ENCODE peak calls at places on chromosomes 1 and 21, in five cellular contexts. P, T, W, A and H are unnamed samples.

GRCh38 chr1:109247401-109248365 is 1.7 kb upstream of the CELSR2 start:
- DNase-seq in P (no peak), T (no peak), W (no peak), A (no peak), H (no peak)

GRCh38 chr1:179812501-179813292 is 64.9 kb downstream of the TOR1AIP2 start:
- DNase-seq in P (no peak), T (no peak), W (peak; percentile 19), A (no peak), H (no peak)

GRCh38 chr1:59971464-59971911 is 44.9 kb upstream of the CYP2J2 start:
- DNase-seq in P (peak; percentile 70), T (peak; percentile 65), W (peak; percentile 34), A (no peak), H (peak; percentile 57)

GRCh38 chr1:63004868-63005267 is 220.9 kb downstream of the ATG4C start:
- DNase-seq in P (no peak), T (peak; percentile 52), W (no peak), A (no peak), H (no peak)

GRCh38 chr1:47487332-47487731 is 49.5 kb downstream of the FOXD2 start:
- DNase-seq in P (no peak), T (no peak), W (no peak), A (no peak), H (no peak)

GRCh38 chr1:56527548-56528302 is 51.6 kb downstream of the PLPP3 start:
- DNase-seq in P (no peak), T (peak; percentile 38), W (no peak), A (no peak), H (no peak)

GRCh38 chr1:243917863-243918565 is 68.0 kb upstream of the AKT3 start:
- DNase-seq in P (no peak), T (peak; percentile 21), W (peak; percentile 48), A (no peak), H (peak; percentile 71)

GRCh38 chr1:44945992-44946391 is 40.4 kb downstream of the EIF2B3 start:
- DNase-seq in P (no peak), T (no peak), W (no peak), A (no peak), H (no peak)

GRCh38 chr21:41365377-41366107 is 3.7 kb downstream of the MX2 start:
- DNase-seq in P (no peak), T (no peak), W (no peak), A (no peak), H (no peak)

GRCh38 chr1:154773551-154773950 is 96.5 kb downstream of the KCNN3 start:
- DNase-seq in P (no peak), T (no peak), W (no peak), A (no peak), H (no peak)

GRCh38 chr1:43358121-43358745 is 548 bp upstream of the CDC20 start:
- DNase-seq in P (no peak), T (peak; percentile 89), W (peak; percentile 37), A (no peak), H (peak; percentile 51)

GRCh38 chr1:35769188-35769758 is 505 bp downstream of the CLSPN start:
- DNase-seq in P (peak; percentile 87), T (peak; percentile 97), W (peak; percentile 75), A (peak; percentile 73), H (peak; percentile 90)

GRCh38 chr1:247407180-247407616 is 8.8 kb upstream of the NLRP3 start:
- DNase-seq in P (no peak), T (no peak), W (no peak), A (no peak), H (no peak)

GRCh38 chr1:247406014-247406656 is 9.8 kb upstream of the NLRP3 start:
- DNase-seq in P (no peak), T (no peak), W (no peak), A (no peak), H (no peak)

GRCh38 chr1:247402099-247402706 is 13.8 kb upstream of the NLRP3 start:
- DNase-seq in P (no peak), T (no peak), W (no peak), A (no peak), H (no peak)

GRCh38 chr1:247400685-247401084 is 15.3 kb upstream of the NLRP3 start:
- DNase-seq in P (no peak), T (peak; percentile 33), W (no peak), A (no peak), H (no peak)

DNA sequence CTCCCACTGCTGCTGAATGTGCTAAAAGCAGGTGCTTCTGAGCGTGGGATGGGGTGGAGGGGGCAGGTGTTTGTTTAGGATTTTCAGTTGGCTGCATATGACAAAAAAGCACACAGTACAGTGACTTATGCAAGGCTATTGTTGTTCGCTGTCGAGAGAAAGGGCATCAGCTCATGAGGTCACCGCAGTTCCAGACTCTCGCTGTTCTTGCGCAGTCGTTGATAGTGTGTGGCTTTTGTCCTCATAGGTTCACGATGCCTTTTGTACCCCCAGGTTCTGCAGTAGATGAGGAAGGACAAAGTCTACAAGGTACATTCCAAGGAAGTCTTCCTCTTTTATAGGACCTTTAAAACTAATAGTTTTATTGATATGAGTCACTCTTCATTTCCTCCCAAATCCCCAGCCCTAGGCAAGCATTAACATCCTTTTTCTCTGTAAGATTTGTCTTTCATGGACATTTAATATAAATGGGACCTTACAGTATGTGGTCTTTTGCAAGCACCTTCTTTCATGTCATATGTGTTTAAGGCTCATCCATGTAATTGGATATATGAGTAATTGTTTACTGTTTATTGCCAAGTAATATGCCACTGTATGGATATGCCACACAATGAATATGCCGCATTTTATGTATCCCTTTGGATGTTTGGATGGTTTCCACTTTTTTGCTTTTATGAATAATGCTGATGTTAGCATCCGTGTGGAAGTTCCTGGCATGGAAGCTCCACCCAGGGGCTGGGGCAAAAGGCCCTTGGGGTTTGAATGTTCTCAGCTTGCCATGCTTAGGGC is 14.5 kb upstream of the NLRP3 start:
- DNase-seq in P (no peak), T (no peak), W (no peak), A (no peak), H (no peak)
- H2BK15ac ChIP-seq in P (no peak overlapping the region), T (no peak overlapping the region), W (no peak overlapping the region), A (no peak overlapping the region), H (no peak overlapping the region)

DNA sequence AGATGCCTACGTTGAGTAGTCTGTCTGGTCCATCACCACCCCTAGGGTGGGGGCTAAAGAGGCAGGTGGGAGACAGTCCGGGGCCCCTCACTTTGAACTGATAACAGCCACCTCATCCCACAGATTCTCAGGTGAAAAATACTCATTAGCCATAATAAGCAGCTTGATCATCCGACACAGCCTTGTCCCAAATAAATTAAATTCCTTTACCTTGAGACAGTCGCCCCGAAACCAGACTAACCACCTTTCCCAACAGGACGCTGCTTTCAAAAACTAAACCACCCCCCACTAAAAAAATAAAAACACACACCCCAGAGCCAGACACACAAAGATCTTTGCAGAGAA is 103.3 kb downstream of the CASZ1 start:
- DNase-seq in P (no peak), T (no peak), W (no peak), A (no peak), H (no peak)
- H3K4me3 ChIP-seq in P (no peak overlapping the region), T (no peak overlapping the region), W (no peak overlapping the region), A (no peak overlapping the region), H (no peak overlapping the region)

GRCh38 chr1:93467606-93468005 is 19.7 kb downstream of the FNBP1L start:
- DNase-seq in P (no peak), T (no peak), W (no peak), A (no peak), H (no peak)
- H3K4ac ChIP-seq in P (no peak overlapping the region), T (no peak overlapping the region), W (no peak overlapping the region), A (no peak overlapping the region), H (no peak overlapping the region)

GRCh38 chr1:114586513-114587047 is 5.2 kb upstream of the BCAS2 start:
- DNase-seq in P (no peak), T (no peak), W (no peak), A (no peak), H (no peak)

GRCh38 chr1:114585221-114585620 is 3.8 kb upstream of the BCAS2 start:
- DNase-seq in P (no peak), T (no peak), W (peak; percentile 20), A (no peak), H (no peak)

GRCh38 chr1:114587203-114587991 is 6.0 kb upstream of the BCAS2 start:
- DNase-seq in P (no peak), T (no peak), W (no peak), A (no peak), H (no peak)

DNA sequence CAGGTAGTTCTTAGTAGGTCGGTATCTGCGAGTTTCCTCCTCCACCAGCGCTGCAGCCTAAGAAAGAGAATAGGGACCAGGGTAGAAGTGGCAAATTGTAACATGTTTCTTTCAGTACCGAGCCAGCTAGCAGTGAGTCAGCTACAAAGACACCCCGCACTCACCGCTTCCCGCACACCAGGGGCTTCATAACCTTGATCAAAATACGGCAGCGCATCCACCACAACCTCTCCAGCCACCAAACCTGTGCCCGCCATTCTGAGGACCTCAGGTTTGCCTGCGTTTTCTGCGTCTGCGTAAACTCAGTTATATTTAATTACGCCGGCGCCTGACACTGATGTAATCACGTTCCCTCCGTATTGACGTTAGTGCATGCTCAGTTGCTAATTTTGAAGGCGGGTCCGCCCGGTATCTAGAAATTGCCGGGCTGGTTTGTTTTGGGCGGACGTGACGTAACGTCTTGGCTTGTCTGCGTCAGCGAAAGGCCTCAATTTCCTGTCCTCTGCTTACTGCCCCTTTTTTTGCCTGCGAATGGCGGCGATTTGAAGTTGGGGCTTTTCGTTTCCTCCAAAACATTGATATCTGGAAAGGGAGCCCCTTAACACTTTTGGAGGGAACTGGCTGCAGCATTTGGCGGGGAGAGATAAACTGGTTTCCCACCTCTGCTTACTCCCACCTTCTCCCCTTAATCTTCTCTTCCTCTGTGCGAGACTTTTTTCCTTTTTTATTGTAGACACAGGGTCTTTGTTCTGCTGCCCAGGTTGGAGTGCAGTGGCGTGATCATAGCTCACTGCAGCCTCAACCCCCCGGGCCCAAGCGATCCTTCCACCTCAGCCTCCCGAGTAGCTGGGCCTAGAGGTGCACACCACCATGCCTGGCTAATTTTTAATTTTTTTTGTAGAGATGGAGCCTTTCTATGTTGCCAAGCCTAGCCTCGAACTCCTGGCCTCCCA is at the start of gene BCAS2:
- DNase-seq in P (peak; percentile 87), T (peak; percentile 98), W (peak; percentile 99), A (peak; percentile 87), H (peak; percentile 98)
- H2BK15ac ChIP-seq in P (no peak within 1 kb of the TSS), T (no peak within 1 kb of the TSS), W (no peak within 1 kb of the TSS), A (no peak within 1 kb of the TSS), H (no peak within 1 kb of the TSS)

DNA sequence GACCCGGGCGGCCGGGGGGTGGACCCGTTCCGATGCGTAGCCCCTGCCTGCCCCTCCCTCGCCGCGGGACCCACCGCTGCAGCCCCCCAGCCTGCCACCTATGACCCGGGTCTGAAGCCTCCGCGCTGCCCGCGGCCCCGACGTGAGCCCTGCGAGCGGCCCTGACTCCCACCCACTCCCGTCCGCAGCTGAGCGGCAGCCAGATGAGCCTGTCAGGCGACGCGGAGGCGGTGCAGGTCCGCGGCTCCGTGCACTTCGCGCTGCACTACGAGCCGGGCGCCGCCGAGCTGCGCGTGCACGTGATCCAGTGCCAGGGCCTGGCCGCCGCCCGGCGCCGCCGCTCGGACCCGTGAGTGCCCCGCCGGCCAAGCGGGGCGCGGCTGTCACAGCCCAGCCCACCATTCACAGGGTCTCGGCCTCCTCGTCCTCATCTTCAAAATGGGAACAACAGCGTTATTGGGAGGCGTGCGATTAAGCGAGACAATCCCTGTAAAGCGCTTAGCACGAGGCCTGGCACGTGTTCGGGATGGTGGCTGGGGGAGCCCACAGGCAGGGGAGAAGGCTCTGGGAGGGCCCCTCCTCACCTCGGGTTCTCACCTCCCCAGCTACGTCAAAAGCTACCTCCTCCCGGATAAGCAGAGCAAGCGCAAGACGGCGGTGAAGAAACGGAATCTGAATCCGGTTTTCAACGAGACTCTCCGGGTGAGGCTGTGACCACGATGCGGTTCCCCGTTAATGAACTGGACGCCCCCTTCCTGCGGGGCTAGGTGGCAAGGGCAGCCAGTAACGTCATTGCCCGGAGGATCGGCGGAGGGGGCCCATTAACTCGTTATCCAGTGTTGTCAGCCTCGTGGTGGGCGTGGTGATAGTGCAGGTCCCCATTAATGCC is 8.2 kb downstream of the SYTL1 start:
- DNase-seq in P (peak; percentile 60), T (peak; percentile 91), W (peak; percentile 60), A (no peak), H (peak; percentile 68)
- H3K4me3 ChIP-seq in P (peak overlapping the region; percentile 78), T (peak overlapping the region; percentile 48), W (peak overlapping the region; percentile 48), A (peak overlapping the region; percentile 49), H (peak overlapping the region; percentile 56)

GRCh38 chr1:39270368-39270767 is 65.9 kb downstream of the MACF1 start:
- DNase-seq in P (no peak), T (peak; percentile 67), W (no peak), A (no peak), H (no peak)
- H3K4ac ChIP-seq in P (no peak overlapping the region), T (no peak overlapping the region), W (peak overlapping the region; percentile 78), A (no peak overlapping the region), H (no peak overlapping the region)